ENCODE peak calls at places on chromosomes 6 and 20, in nine cellular contexts. R, D, L, H, B, T, F, Y and M are unnamed samples.

GRCh38 chr6:79604583-79605037 is 26.5 kb upstream of the SH3BGRL2 start:
- DNase-seq in R (no peak), D (no peak), L (no peak), H (peak), B (no peak), T (no peak), F (no peak), Y (no peak), M (peak)

GRCh38 chr20:53142225-53142624 is 170.1 kb downstream of the TSHZ2 start:
- DNase-seq in R (no peak), D (no peak), L (no peak), H (no peak), B (no peak), T (no peak), F (no peak), Y (no peak), M (no peak)

GRCh38 chr6:77972334-77972733 is 319.5 kb downstream of the MEI4 start:
- DNase-seq in R (no peak), D (no peak), L (no peak), H (no peak), B (no peak), T (no peak), F (no peak), Y (no peak), M (no peak)

GRCh38 chr6:33633462-33634158 is 12.5 kb downstream of the ITPR3 start:
- DNase-seq in R (peak), D (peak), L (peak), H (peak), B (peak), T (no peak), F (no peak), Y (no peak), M (peak)

GRCh38 chr6:113909224-113909856 is 52.2 kb downstream of the MARCKS start:
- DNase-seq in R (peak), D (no peak), L (no peak), H (peak), B (no peak), T (peak), F (peak), Y (no peak), M (no peak)

GRCh38 chr6:41921712-41921998 is 356 bp downstream of the BYSL start:
- DNase-seq in R (no peak), D (no peak), L (no peak), H (no peak), B (no peak), T (no peak), F (no peak), Y (no peak), M (no peak)

GRCh38 chr6:100435299-100435698 is 29.4 kb downstream of the SIM1 start:
- DNase-seq in R (peak), D (no peak), L (no peak), H (peak), B (no peak), T (no peak), F (no peak), Y (no peak), M (no peak)

GRCh38 chr6:42627044-42627443 is 63.2 kb downstream of the UBR2 start:
- DNase-seq in R (no peak), D (no peak), L (no peak), H (no peak), B (no peak), T (no peak), F (no peak), Y (no peak), M (no peak)

GRCh38 chr6:114997813-114998292 is 655.0 kb upstream of the HS3ST5 start:
- DNase-seq in R (no peak), D (no peak), L (no peak), H (no peak), B (no peak), T (no peak), F (no peak), Y (no peak), M (no peak)

GRCh38 chr6:41375598-41376151 is 40.3 kb downstream of the NCR2 start:
- DNase-seq in R (peak), D (no peak), L (no peak), H (no peak), B (no peak), T (no peak), F (no peak), Y (no peak), M (no peak)

GRCh38 chr20:13221673-13222318 is 722 bp downstream of the ISM1 start:
- DNase-seq in R (peak), D (peak), L (peak), H (peak), B (peak), T (no peak), F (peak), Y (no peak), M (peak)

GRCh38 chr20:62118113-62119043 is 3.9 kb upstream of the LSM14B start:
- DNase-seq in R (no peak), D (no peak), L (no peak), H (no peak), B (no peak), T (no peak), F (no peak), Y (no peak), M (no peak)

GRCh38 chr6:144460224-144461095 is 175.3 kb downstream of the UTRN start:
- DNase-seq in R (no peak), D (no peak), L (no peak), H (no peak), B (no peak), T (no peak), F (no peak), Y (no peak), M (no peak)

GRCh38 chr6:167892835-167893234 is 66.1 kb downstream of the AFDN start:
- DNase-seq in R (peak), D (no peak), L (no peak), H (peak), B (no peak), T (no peak), F (no peak), Y (no peak), M (no peak)

GRCh38 chr20:57938158-57939108 is 228.6 kb upstream of the PMEPA1 start:
- DNase-seq in R (peak), D (no peak), L (no peak), H (no peak), B (no peak), T (no peak), F (no peak), Y (no peak), M (no peak)

GRCh38 chr6:110342759-110343158 is 15.4 kb downstream of the METTL24 start:
- DNase-seq in R (no peak), D (no peak), L (no peak), H (no peak), B (no peak), T (no peak), F (no peak), Y (no peak), M (no peak)

GRCh38 chr6:139736507-139736906 is 362.1 kb upstream of the CITED2 start:
- DNase-seq in R (no peak), D (no peak), L (no peak), H (no peak), B (no peak), T (no peak), F (no peak), Y (no peak), M (no peak)

GRCh38 chr6:44047179-44047546 is 80.1 kb downstream of the MRPL14 start:
- DNase-seq in R (no peak), D (no peak), L (no peak), H (no peak), B (peak), T (no peak), F (no peak), Y (no peak), M (no peak)

GRCh38 chr20:63085087-63085861 is 78.5 kb upstream of the BHLHE23 start:
- DNase-seq in R (no peak), D (no peak), L (no peak), H (no peak), B (peak), T (no peak), F (no peak), Y (no peak), M (no peak)

GRCh38 chr6:162363757-162364156 is 363.8 kb downstream of the PRKN start:
- DNase-seq in R (peak), D (no peak), L (no peak), H (peak), B (no peak), T (no peak), F (no peak), Y (no peak), M (no peak)

GRCh38 chr6:6494677-6495076 is 93.8 kb upstream of the LY86 start:
- DNase-seq in R (peak), D (no peak), L (no peak), H (peak), B (peak), T (peak), F (no peak), Y (no peak), M (no peak)

GRCh38 chr6:46138281-46138680 is 8.5 kb downstream of the ENPP4 start:
- DNase-seq in R (no peak), D (no peak), L (no peak), H (peak), B (no peak), T (peak), F (no peak), Y (no peak), M (no peak)

GRCh38 chr6:558089-558488 is 98.8 kb downstream of the HUS1B start:
- DNase-seq in R (no peak), D (no peak), L (no peak), H (no peak), B (no peak), T (no peak), F (no peak), Y (no peak), M (no peak)

GRCh38 chr6:148884461-148884860 is 137.6 kb downstream of the UST start:
- DNase-seq in R (no peak), D (no peak), L (no peak), H (peak), B (no peak), T (no peak), F (no peak), Y (no peak), M (no peak)

GRCh38 chr6:32086661-32087573 is 22.2 kb downstream of the TNXB start:
- DNase-seq in R (peak), D (no peak), L (peak), H (peak), B (no peak), T (no peak), F (peak), Y (no peak), M (no peak)

GRCh38 chr6:167789358-167789757 is 37.4 kb upstream of the AFDN start:
- DNase-seq in R (no peak), D (no peak), L (no peak), H (no peak), B (no peak), T (no peak), F (no peak), Y (no peak), M (no peak)

GRCh38 chr6:157714153-157714490 is 108.9 kb upstream of the SNX9 start:
- DNase-seq in R (no peak), D (no peak), L (no peak), H (peak), B (no peak), T (no peak), F (peak), Y (no peak), M (no peak)

GRCh38 chr20:49318430-49319203 is 40.8 kb upstream of the ZNFX1 start:
- DNase-seq in R (peak), D (peak), L (no peak), H (no peak), B (no peak), T (no peak), F (no peak), Y (no peak), M (no peak)

GRCh38 chr20:16052406-16052805 is 520.8 kb downstream of the KIF16B start:
- DNase-seq in R (no peak), D (no peak), L (no peak), H (no peak), B (no peak), T (no peak), F (no peak), Y (no peak), M (no peak)

GRCh38 chr20:14203657-14204056 is 133.8 kb downstream of the FLRT3 start:
- DNase-seq in R (no peak), D (no peak), L (no peak), H (no peak), B (no peak), T (no peak), F (no peak), Y (no peak), M (no peak)

GRCh38 chr20:618980-619379 is 8.9 kb upstream of the TCF15 start:
- DNase-seq in R (no peak), D (no peak), L (no peak), H (no peak), B (no peak), T (no peak), F (no peak), Y (no peak), M (no peak)

GRCh38 chr6:3911614-3912336 is 62.6 kb downstream of the FAM50B start:
- DNase-seq in R (no peak), D (no peak), L (no peak), H (peak), B (peak), T (no peak), F (peak), Y (no peak), M (peak)

GRCh38 chr6:11538799-11539468 is 1.4 kb downstream of the TMEM170B start:
- DNase-seq in R (no peak), D (no peak), L (no peak), H (no peak), B (no peak), T (no peak), F (no peak), Y (no peak), M (no peak)

GRCh38 chr6:54059683-54060082 is 51.6 kb upstream of the MLIP start:
- DNase-seq in R (no peak), D (no peak), L (no peak), H (no peak), B (no peak), T (no peak), F (no peak), Y (no peak), M (no peak)

GRCh38 chr20:52481443-52481842 is 289.9 kb upstream of the ZFP64 start:
- DNase-seq in R (no peak), D (no peak), L (no peak), H (no peak), B (no peak), T (no peak), F (no peak), Y (no peak), M (no peak)

GRCh38 chr20:42895062-42895461 is 294.6 kb downstream of the PTPRT start:
- DNase-seq in R (no peak), D (no peak), L (no peak), H (peak), B (no peak), T (no peak), F (no peak), Y (no peak), M (no peak)

GRCh38 chr6:43496370-43497128 is 13.6 kb downstream of the LRRC73 start:
- DNase-seq in R (peak), D (no peak), L (no peak), H (peak), B (no peak), T (no peak), F (peak), Y (no peak), M (no peak)